ENCODE peak calls at places on chromosome 7, in seven cellular contexts. R is posterior cingulate gyrus; M is activated CD4-positive, CD25-positive, alpha-beta regulatory T cell; P is LoVo; N is caudate nucleus; Q is transverse colon; W is uterus. U is an unnamed sample.

GRCh38 chr7:45185028-45185863 is 27.7 kb downstream of the RAMP3 start:
- DNase-seq in R (peak), M (no peak), P (no peak), N (no peak), Q (no peak), W (peak), U (no peak)

GRCh38 chr7:102981451-102981850 is 68.7 kb downstream of the LRRC17 start:
- DNase-seq in R (no peak), M (no peak), P (no peak), N (no peak), Q (no peak), W (no peak), U (no peak)

GRCh38 chr7:29809533-29810155 is 3.3 kb downstream of the WIPF3 start:
- DNase-seq in R (no peak), M (no peak), P (no peak), N (no peak), Q (no peak), W (no peak), U (no peak)

GRCh38 chr7:33501368-33501767 is 372.0 kb downstream of the BBS9 start:
- DNase-seq in R (no peak), M (no peak), P (no peak), N (no peak), Q (no peak), W (no peak), U (no peak)

GRCh38 chr7:32299133-32299702 is 191.0 kb downstream of the LSM5 start:
- DNase-seq in R (no peak), M (no peak), P (no peak), N (no peak), Q (no peak), W (peak), U (peak)

GRCh38 chr7:70016044-70016770 is 417.9 kb downstream of the AUTS2 start:
- DNase-seq in R (no peak), M (no peak), P (no peak), N (no peak), Q (no peak), W (peak), U (no peak)

GRCh38 chr7:1950623-1951523 is 280.8 kb downstream of the ELFN1 start:
- DNase-seq in R (no peak), M (no peak), P (no peak), N (no peak), Q (peak), W (no peak), U (no peak)

GRCh38 chr7:5500056-5500776 is 76.6 kb upstream of the TNRC18 start:
- DNase-seq in R (no peak), M (no peak), P (no peak), N (no peak), Q (no peak), W (no peak), U (no peak)

GRCh38 chr7:46146454-46147255 is 225.6 kb upstream of the IGFBP3 start:
- DNase-seq in R (no peak), M (no peak), P (peak), N (no peak), Q (no peak), W (no peak), U (peak)

GRCh38 chr7:906776-907157 is 30.4 kb downstream of the GET4 start:
- DNase-seq in R (no peak), M (no peak), P (no peak), N (no peak), Q (no peak), W (no peak), U (no peak)

GRCh38 chr7:116951366-116952292 is 1.7 kb upstream of the ST7 start:
- DNase-seq in R (no peak), M (no peak), P (peak), N (no peak), Q (peak), W (no peak), U (no peak)

GRCh38 chr7:130063036-130063435 is 7.3 kb upstream of the KLHDC10 start:
- DNase-seq in R (peak), M (peak), P (peak), N (no peak), Q (peak), W (no peak), U (no peak)

GRCh38 chr7:33109758-33110238 is 594 bp upstream of the RP9 start:
- DNase-seq in R (no peak), M (no peak), P (no peak), N (no peak), Q (no peak), W (no peak), U (no peak)

GRCh38 chr7:151859948-151860685 is 16.8 kb downstream of the PRKAG2 start:
- DNase-seq in R (no peak), M (no peak), P (no peak), N (no peak), Q (no peak), W (no peak), U (no peak)

GRCh38 chr7:50153141-50153540 is 60.1 kb upstream of the ZPBP start:
- DNase-seq in R (no peak), M (no peak), P (no peak), N (no peak), Q (no peak), W (no peak), U (no peak)

GRCh38 chr7:30923009-30923773 is 11.5 kb downstream of the AQP1 start:
- DNase-seq in R (peak), M (no peak), P (no peak), N (no peak), Q (peak), W (peak), U (no peak)

GRCh38 chr7:96400001-96400400 is 78.1 kb upstream of the SLC25A13 start:
- DNase-seq in R (no peak), M (no peak), P (no peak), N (no peak), Q (no peak), W (no peak), U (no peak)